ENCODE peak calls at places on chromosomes 12 and 14, in four cellular contexts. F is GM06990, Y is ELR, C is cardiac fibroblast. V is an unnamed sample.

GRCh38 chr12:2894961-2895360 is 4.3 kb downstream of the TULP3 start:
- DNase-seq in F (no peak), Y (no peak), C (no peak), V (no peak)

GRCh38 chr12:60394680-60395079 is 798.9 kb downstream of the SLC16A7 start:
- DNase-seq in F (no peak), Y (peak), C (peak), V (no peak)

GRCh38 chr14:20302042-20302761 is 3.5 kb downstream of the TTC5 start:
- DNase-seq in F (no peak), Y (peak), C (peak), V (no peak)

GRCh38 chr12:121345151-121345810 is 6.9 kb downstream of the ANAPC5 start:
- DNase-seq in F (no peak), Y (no peak), C (no peak), V (no peak)

GRCh38 chr12:29242921-29243431 is 93.9 kb downstream of the FAR2 start:
- DNase-seq in F (no peak), Y (no peak), C (no peak), V (no peak)

GRCh38 chr14:51873221-51873893 is 12.9 kb downstream of the GNG2 start:
- DNase-seq in F (peak), Y (peak), C (peak), V (peak)

GRCh38 chr12:132147423-132148367 is 3.4 kb downstream of the NOC4L start:
- DNase-seq in F (no peak), Y (no peak), C (no peak), V (no peak)

GRCh38 chr12:69844836-69845235 is 19.8 kb downstream of the MYRFL start:
- DNase-seq in F (no peak), Y (no peak), C (no peak), V (no peak)

GRCh38 chr12:82314406-82314892 is 43.7 kb downstream of the CCDC59 start:
- DNase-seq in F (no peak), Y (no peak), C (no peak), V (no peak)